ENCODE peak calls at places on chromosomes 2 and 18, in five cellular contexts. X, H, F, M and L are unnamed samples.
A peak's percentile ranks its signal among the peaks of the same experiment; 100 is the strongest.

GRCh38 chr2:85911836-85912692 is 23.3 kb upstream of the ST3GAL5 start:
- DNase-seq in X (peak; percentile 85), H (no peak), F (peak; percentile 83), M (no peak), L (no peak)

GRCh38 chr2:86393521-86394490 is 47.4 kb upstream of the KDM3A start:
- DNase-seq in X (peak; percentile 22), H (no peak), F (no peak), M (no peak), L (no peak)

GRCh38 chr2:187819624-187820023 is 265.4 kb upstream of the TFPI start:
- DNase-seq in X (no peak), H (no peak), F (no peak), M (no peak), L (no peak)

GRCh38 chr2:97011977-97012569 is 25.7 kb upstream of the FAM178B start:
- DNase-seq in X (peak; percentile 70), H (no peak), F (no peak), M (peak; percentile 38), L (no peak)

GRCh38 chr2:183244300-183244849 is 120.1 kb downstream of the NUP35 start:
- DNase-seq in X (no peak), H (no peak), F (no peak), M (no peak), L (peak; percentile 38)

GRCh38 chr2:70988726-70989648 is 5.7 kb downstream of the TEX261 start:
- DNase-seq in X (no peak), H (no peak), F (peak; percentile 52), M (peak; percentile 8), L (no peak)

GRCh38 chr2:105595536-105595935 is 149.2 kb upstream of the NCK2 start:
- DNase-seq in X (no peak), H (no peak), F (no peak), M (no peak), L (peak; percentile 51)

GRCh38 chr2:215931256-215931903 is 82.0 kb downstream of the MREG start:
- DNase-seq in X (peak; percentile 83), H (peak; percentile 44), F (peak; percentile 77), M (peak; percentile 81), L (no peak)

GRCh38 chr18:59505311-59505710 is 146.2 kb upstream of the LMAN1 start:
- DNase-seq in X (peak; percentile 44), H (no peak), F (no peak), M (no peak), L (no peak)

GRCh38 chr2:240898731-240899467 is 2.9 kb upstream of the MAB21L4 start:
- DNase-seq in X (no peak), H (no peak), F (no peak), M (peak; percentile 78), L (no peak)

GRCh38 chr2:64287321-64287720 is 143.1 kb upstream of the PELI1 start:
- DNase-seq in X (no peak), H (no peak), F (no peak), M (no peak), L (no peak)

GRCh38 chr18:68735498-68736343 is 20.8 kb upstream of the TMX3 start:
- DNase-seq in X (peak; percentile 74), H (no peak), F (no peak), M (peak; percentile 19), L (no peak)

GRCh38 chr2:200174433-200175216 is 131.9 kb upstream of the SPATS2L start:
- DNase-seq in X (no peak), H (no peak), F (no peak), M (no peak), L (no peak)

GRCh38 chr18:55380574-55380973 is 207.4 kb downstream of the TCF4 start:
- DNase-seq in X (peak; percentile 60), H (no peak), F (no peak), M (no peak), L (no peak)

GRCh38 chr2:7070483-7070882 is 153.3 kb downstream of the RNF144A start:
- DNase-seq in X (no peak), H (no peak), F (no peak), M (no peak), L (no peak)

GRCh38 chr2:157432475-157433106 is 11.3 kb downstream of the CYTIP start:
- DNase-seq in X (no peak), H (no peak), F (no peak), M (no peak), L (no peak)

GRCh38 chr2:17355608-17356329 is 162.5 kb downstream of the RAD51AP2 start:
- DNase-seq in X (no peak), H (no peak), F (no peak), M (no peak), L (no peak)

GRCh38 chr18:40469851-40470250 is 1485.2 kb upstream of the PIK3C3 start:
- DNase-seq in X (no peak), H (no peak), F (no peak), M (no peak), L (no peak)

GRCh38 chr2:15316370-15316814 is 244.7 kb downstream of the NBAS start:
- DNase-seq in X (no peak), H (no peak), F (no peak), M (no peak), L (peak; percentile 52)

GRCh38 chr18:33051397-33051796 is 278.6 kb upstream of the KLHL14 start:
- DNase-seq in X (no peak), H (no peak), F (no peak), M (no peak), L (no peak)

GRCh38 chr2:199659207-199659606 is 191.8 kb downstream of the FTCDNL1 start:
- DNase-seq in X (peak; percentile 3), H (no peak), F (no peak), M (peak; percentile 59), L (peak; percentile 83)

GRCh38 chr2:132971310-132972061 is 301.5 kb upstream of the LYPD1 start:
- DNase-seq in X (no peak), H (no peak), F (no peak), M (no peak), L (no peak)

GRCh38 chr2:96556441-96557330 is 20.1 kb downstream of the ARID5A start:
- DNase-seq in X (peak; percentile 87), H (no peak), F (no peak), M (no peak), L (peak; percentile 29)

GRCh38 chr2:33681333-33681732 is 82.2 kb upstream of the FAM98A start:
- DNase-seq in X (peak; percentile 7), H (no peak), F (no peak), M (no peak), L (no peak)

GRCh38 chr2:70132244-70133126 is 45.2 kb downstream of the PCBP1 start:
- DNase-seq in X (peak; percentile 63), H (no peak), F (no peak), M (peak; percentile 56), L (no peak)

GRCh38 chr2:10297950-10298349 is 4.8 kb upstream of the HPCAL1 start:
- DNase-seq in X (peak; percentile 97), H (peak; percentile 68), F (peak; percentile 76), M (no peak), L (no peak)

GRCh38 chr2:127305985-127306585 is 12.1 kb upstream of the ERCC3 start:
- DNase-seq in X (no peak), H (no peak), F (no peak), M (no peak), L (no peak)

GRCh38 chr2:45301307-45302010 is 292.2 kb upstream of the SIX2 start:
- DNase-seq in X (no peak), H (no peak), F (no peak), M (no peak), L (no peak)

GRCh38 chr18:27921904-27922541 is 254.9 kb downstream of the CDH2 start:
- DNase-seq in X (peak; percentile 68), H (no peak), F (no peak), M (no peak), L (peak; percentile 28)

GRCh38 chr18:45254683-45255082 is 360.6 kb upstream of the SLC14A2 start:
- DNase-seq in X (no peak), H (no peak), F (peak; percentile 75), M (no peak), L (no peak)

GRCh38 chr2:37782721-37783438 is 111.4 kb upstream of the CDC42EP3 start:
- DNase-seq in X (peak; percentile 56), H (no peak), F (no peak), M (no peak), L (no peak)

GRCh38 chr2:201955702-201956141 is 77.9 kb upstream of the FZD7 start:
- DNase-seq in X (peak; percentile 52), H (no peak), F (no peak), M (peak; percentile 34), L (no peak)

GRCh38 chr2:30403592-30404353 is 43.3 kb upstream of the LCLAT1 start:
- DNase-seq in X (no peak), H (no peak), F (no peak), M (no peak), L (no peak)
- H3K27ac ChIP-seq in X (peak overlapping the region; percentile 55), H (no peak overlapping the region), F (peak overlapping the region; percentile 24), M (no peak overlapping the region), L (no peak overlapping the region)

DNA sequence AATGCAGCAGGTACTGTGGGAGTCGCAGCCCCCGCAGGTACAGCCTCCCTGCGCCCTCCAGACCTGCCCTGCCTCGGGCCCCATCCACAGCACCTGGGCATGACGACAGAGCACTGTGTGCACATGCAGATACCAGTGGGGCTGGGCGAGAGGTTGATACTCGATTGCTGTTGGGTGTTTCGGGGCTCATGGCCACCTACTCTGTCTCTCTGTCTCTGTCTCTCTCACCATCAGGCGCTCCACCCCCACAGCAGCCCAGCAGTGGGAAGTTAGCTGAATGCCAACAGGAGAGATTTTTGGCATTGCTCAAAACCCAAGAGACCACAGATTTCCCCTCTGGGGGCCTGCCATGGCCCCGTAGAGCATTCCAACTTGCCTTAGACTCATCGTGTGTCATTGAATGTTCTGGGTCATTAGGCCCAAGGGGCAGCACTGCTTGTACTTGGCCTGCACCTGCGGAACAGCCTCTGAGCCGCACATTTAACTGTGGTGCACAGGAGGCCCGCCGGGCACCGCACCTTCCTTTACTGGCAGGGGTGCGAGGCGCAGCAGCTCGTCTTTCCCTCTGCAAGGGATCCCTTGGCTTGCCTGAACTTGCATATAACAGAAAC is 18.8 kb downstream of the KCNIP3 start:
- DNase-seq in X (peak; percentile 43), H (no peak), F (no peak), M (no peak), L (no peak)
- H3K27ac ChIP-seq in X (no peak overlapping the region), H (no peak overlapping the region), F (no peak overlapping the region), M (no peak overlapping the region), L (no peak overlapping the region)

GRCh38 chr18:11119550-11119949 is 29.8 kb downstream of the PIEZO2 start:
- DNase-seq in X (no peak), H (no peak), F (no peak), M (no peak), L (no peak)
- H3K27ac ChIP-seq in X (no peak overlapping the region), H (no peak overlapping the region), F (no peak overlapping the region), M (no peak overlapping the region), L (no peak overlapping the region)

GRCh38 chr2:101467306-101467705 is 7.6 kb downstream of the RFX8 start:
- DNase-seq in X (peak; percentile 42), H (no peak), F (no peak), M (no peak), L (peak; percentile 51)

GRCh38 chr2:101466426-101466825 is 8.5 kb downstream of the RFX8 start:
- DNase-seq in X (no peak), H (no peak), F (no peak), M (no peak), L (no peak)

GRCh38 chr2:101463885-101464653 is 10.8 kb downstream of the RFX8 start:
- DNase-seq in X (peak; percentile 92), H (no peak), F (no peak), M (no peak), L (no peak)

GRCh38 chr2:101464841-101465240 is 10.1 kb downstream of the RFX8 start:
- DNase-seq in X (peak; percentile 66), H (no peak), F (no peak), M (no peak), L (no peak)

DNA sequence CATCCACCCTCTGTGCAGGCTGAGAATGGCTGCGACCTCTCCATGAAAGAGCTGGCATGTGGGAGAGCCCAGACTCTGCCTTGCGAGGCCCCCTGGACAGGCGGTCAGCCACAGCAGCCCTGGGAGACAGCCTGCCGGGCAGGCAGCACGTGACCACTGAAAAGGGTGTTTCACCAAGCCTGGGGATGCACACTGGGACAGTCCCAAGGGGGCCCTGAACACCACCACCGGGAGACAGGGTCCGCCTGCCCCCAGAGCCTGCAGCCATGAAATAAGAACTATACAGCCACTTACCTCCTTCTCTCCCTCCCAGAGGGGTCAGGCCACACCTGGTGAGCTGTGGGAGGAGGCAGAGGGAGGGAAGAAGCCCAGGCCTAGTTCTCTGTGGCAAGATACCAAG is 11.5 kb downstream of the RFX8 start:
- DNase-seq in X (no peak), H (no peak), F (no peak), M (no peak), L (no peak)
- H3K27ac ChIP-seq in X (peak overlapping the region; percentile 60), H (no peak overlapping the region), F (no peak overlapping the region), M (no peak overlapping the region), L (no peak overlapping the region)